ENCODE peak calls at places on chromosomes 1 and 21, in nine cellular contexts. I is NB4; U is GM03348; Z is iris pigment epithelial cell; S is effector memory CD8-positive, alpha-beta T cell; G is KBM-7; O is AG08396; P is neural crest cell; Q is BJ. H is an unnamed sample.

GRCh38 chr1:52413410-52414104 is 9.2 kb downstream of the PRPF38A start:
- DNase-seq in Q (no peak), G (no peak), S (no peak), P (no peak), U (no peak), I (no peak), Z (peak), O (no peak), H (no peak)

GRCh38 chr1:39898146-39898545 is 3.6 kb downstream of the MYCL start:
- DNase-seq in S (no peak), Q (no peak), O (no peak), Z (no peak), G (no peak), I (no peak), U (no peak), P (peak), H (no peak)

GRCh38 chr1:145708063-145708462 is 895 bp upstream of the PDZK1 start:
- DNase-seq in O (no peak), Q (no peak), Z (peak), G (no peak), S (no peak), I (no peak), U (no peak), P (no peak), H (no peak)

GRCh38 chr21:20110368-20110767 is 887.8 kb upstream of the NCAM2 start:
- DNase-seq in P (no peak), I (no peak), Q (no peak), U (no peak), G (no peak), O (no peak), S (no peak), Z (no peak), H (no peak)

GRCh38 chr1:52240592-52240991 is 98.7 kb downstream of the ZFYVE9 start:
- DNase-seq in U (no peak), O (no peak), I (peak), Z (no peak), Q (no peak), P (no peak), G (peak), S (no peak), H (no peak)

GRCh38 chr1:46153228-46153627 is 20.8 kb upstream of the PIK3R3 start:
- DNase-seq in U (no peak), P (no peak), Q (no peak), O (no peak), G (no peak), Z (no peak), S (no peak), I (no peak), H (no peak)

GRCh38 chr1:31639543-31639942 is 5.1 kb downstream of the PEF1 start:
- DNase-seq in I (peak), G (no peak), O (peak), U (peak), P (no peak), Q (no peak), S (no peak), Z (peak), H (no peak)

GRCh38 chr1:101025283-101025679 is 303 bp downstream of the DPH5 start:
- DNase-seq in Z (peak), G (no peak), I (peak), O (no peak), U (peak), P (no peak), S (peak), Q (no peak), H (peak)

GRCh38 chr1:5878938-5879337 is 113.3 kb downstream of the NPHP4 start:
- DNase-seq in G (no peak), Z (no peak), U (no peak), P (no peak), Q (no peak), O (no peak), S (no peak), I (no peak), H (no peak)

GRCh38 chr1:56586502-56586901 is 7.1 kb upstream of the PLPP3 start:
- DNase-seq in G (no peak), P (no peak), Q (no peak), Z (no peak), I (no peak), S (no peak), O (no peak), U (no peak), H (no peak)

GRCh38 chr1:14707774-14708450 is 109.4 kb downstream of the KAZN start:
- DNase-seq in G (no peak), U (no peak), I (no peak), P (no peak), Q (no peak), O (no peak), S (no peak), Z (no peak), H (no peak)

GRCh38 chr1:151048645-151049032 is 1.1 kb downstream of the C1orf56 start:
- DNase-seq in I (no peak), S (no peak), G (no peak), Q (no peak), U (no peak), P (no peak), Z (no peak), O (no peak), H (no peak)

GRCh38 chr1:106276856-106277255 is 779.6 kb upstream of the PRMT6 start:
- DNase-seq in O (no peak), Z (no peak), Q (no peak), I (no peak), U (no peak), G (no peak), S (no peak), P (no peak), H (no peak)

GRCh38 chr1:210381934-210382333 is 53.2 kb downstream of the HHAT start:
- DNase-seq in Q (no peak), S (no peak), O (no peak), Z (no peak), P (no peak), I (no peak), U (no peak), G (no peak), H (no peak)

GRCh38 chr1:23836037-23836436 is 10.8 kb upstream of the HMGCL start:
- DNase-seq in S (no peak), Q (no peak), G (peak), O (no peak), I (peak), P (no peak), Z (no peak), U (no peak), H (no peak)

GRCh38 chr21:38671716-38672115 is 134.0 kb upstream of the ETS2 start:
- DNase-seq in U (peak), S (no peak), P (no peak), Q (no peak), Z (no peak), G (no peak), I (no peak), O (no peak), H (no peak)

GRCh38 chr1:184686540-184686939 is 68.1 kb downstream of the EDEM3 start:
- DNase-seq in P (no peak), Z (peak), I (no peak), Q (no peak), S (no peak), U (no peak), G (peak), O (no peak), H (no peak)

GRCh38 chr1:220732621-220733020 is 15.5 kb upstream of the MTARC2 start:
- DNase-seq in O (no peak), I (no peak), Z (no peak), G (no peak), U (no peak), Q (no peak), S (no peak), P (no peak), H (no peak)

GRCh38 chr1:91830242-91831131 is 55.5 kb downstream of the TGFBR3 start:
- DNase-seq in S (no peak), U (peak), Z (peak), O (peak), I (peak), P (no peak), Q (peak), G (peak), H (peak)

GRCh38 chr1:234486858-234487830 is 8.2 kb upstream of the TARBP1 start:
- DNase-seq in P (no peak), O (peak), G (peak), S (no peak), Q (peak), U (peak), I (peak), Z (peak), H (peak)

GRCh38 chr1:154485905-154486304 is 16.1 kb upstream of the TDRD10 start:
- DNase-seq in U (no peak), P (no peak), S (no peak), G (no peak), Z (no peak), O (no peak), I (no peak), Q (no peak), H (no peak)

GRCh38 chr1:80445021-80445420 is 1355.7 kb upstream of the ADGRL2 start:
- DNase-seq in I (no peak), Z (peak), U (no peak), P (no peak), G (no peak), O (no peak), Q (no peak), S (no peak), H (no peak)

GRCh38 chr1:208189183-208189582 is 55.0 kb downstream of the PLXNA2 start:
- DNase-seq in Q (no peak), U (no peak), P (no peak), S (no peak), G (peak), I (peak), O (no peak), Z (no peak), H (no peak)

GRCh38 chr1:15916417-15916816 is 59.5 kb downstream of the ZBTB17 start:
- DNase-seq in S (no peak), O (no peak), G (no peak), Z (peak), U (no peak), P (no peak), I (no peak), Q (no peak), H (peak)

GRCh38 chr1:203643213-203644045 is 16.8 kb downstream of the ATP2B4 start:
- DNase-seq in U (peak), O (no peak), S (no peak), P (no peak), G (no peak), I (no peak), Q (no peak), Z (peak), H (peak)

GRCh38 chr1:14946567-14947285 is 206.8 kb upstream of the TMEM51 start:
- DNase-seq in O (peak), Z (peak), P (no peak), G (no peak), S (no peak), I (no peak), Q (no peak), U (peak), H (peak)

GRCh38 chr1:111139234-111139955 is 498 bp downstream of the DRAM2 start:
- DNase-seq in I (peak), U (peak), P (peak), O (peak), G (peak), Q (peak), S (no peak), Z (peak), H (peak)

GRCh38 chr1:57982852-57983251 is 559.0 kb upstream of the DAB1 start:
- DNase-seq in I (no peak), U (no peak), G (no peak), P (no peak), O (no peak), Z (no peak), S (no peak), Q (no peak), H (no peak)

GRCh38 chr1:184118051-184118450 is 66.5 kb downstream of the TSEN15 start:
- DNase-seq in G (no peak), Q (peak), P (no peak), Z (peak), U (peak), O (peak), I (no peak), S (no peak), H (peak)

GRCh38 chr1:89780721-89781120 is 40.1 kb upstream of the LRRC8D start:
- DNase-seq in P (no peak), S (no peak), Z (peak), G (peak), U (peak), O (peak), I (peak), Q (peak), H (no peak)

GRCh38 chr1:68977211-68977610 is 480.3 kb upstream of the DEPDC1 start:
- DNase-seq in O (no peak), U (no peak), P (no peak), S (no peak), I (no peak), G (no peak), Q (no peak), Z (no peak), H (no peak)

GRCh38 chr1:39136635-39137034 is 67.9 kb upstream of the MACF1 start:
- DNase-seq in P (no peak), G (no peak), Q (no peak), S (no peak), I (no peak), Z (no peak), U (no peak), O (no peak), H (no peak)

GRCh38 chr1:214248294-214249082 is 32.5 kb upstream of the SMYD2 start:
- DNase-seq in Z (peak), P (no peak), S (no peak), G (no peak), I (no peak), U (no peak), Q (no peak), O (no peak), H (no peak)

GRCh38 chr1:183291802-183292515 is 105.9 kb downstream of the LAMC2 start:
- DNase-seq in Q (no peak), P (no peak), G (no peak), O (peak), Z (peak), U (peak), I (no peak), S (no peak), H (peak)

GRCh38 chr1:212062832-212063438 is 27.4 kb downstream of the DTL start:
- DNase-seq in U (peak), G (peak), O (peak), Z (peak), P (no peak), S (no peak), I (peak), Q (no peak), H (no peak)

GRCh38 chr1:66214901-66215300 is 319.1 kb upstream of the SGIP1 start:
- DNase-seq in S (peak), G (no peak), Q (no peak), P (no peak), Z (no peak), I (no peak), U (no peak), O (no peak), H (no peak)

GRCh38 chr1:6912507-6912906 is 127.3 kb downstream of the CAMTA1 start:
- DNase-seq in U (no peak), I (no peak), S (no peak), Q (no peak), G (no peak), P (no peak), O (no peak), Z (no peak), H (no peak)

GRCh38 chr1:243490748-243491686 is 235.2 kb downstream of the SDCCAG8 start:
- DNase-seq in Z (peak), S (no peak), Q (peak), U (peak), O (peak), P (no peak), G (no peak), I (no peak), H (peak)